ENCODE peak calls at places on chromosome 11, in four cellular contexts. B is stimulated activated CD4-positive, alpha-beta T cell treated with anti-CD3 and anti-CD28 coated beads, Interleukin-4, amount 100 ng/mL, for 48 hours; M is NCI-H446; H is thoracic aorta. Z is an unnamed sample.

GRCh38 chr11:29087404-29087803 is 929.4 kb downstream of the KCNA4 start:
- DNase-seq in M (no peak), H (no peak), B (no peak), Z (no peak)

GRCh38 chr11:116697639-116698038 is 75.1 kb downstream of the BUD13 start:
- DNase-seq in B (no peak), M (no peak), H (no peak), Z (no peak)

GRCh38 chr11:29623144-29623722 is 393.6 kb downstream of the KCNA4 start:
- DNase-seq in B (no peak), H (no peak), M (no peak), Z (no peak)

GRCh38 chr11:23730307-23730998 is 766.4 kb upstream of the LUZP2 start:
- DNase-seq in M (no peak), H (no peak), B (no peak), Z (no peak)

GRCh38 chr11:33830903-33831648 is 56.8 kb upstream of the FBXO3 start:
- DNase-seq in H (no peak), M (no peak), B (no peak), Z (no peak)

GRCh38 chr11:73141031-73141308 is 1.1 kb downstream of the FCHSD2 start:
- DNase-seq in H (no peak), M (no peak), B (peak), Z (no peak)

GRCh38 chr11:289706-290620 is 1.0 kb downstream of the PGGHG start:
- DNase-seq in H (no peak), B (no peak), M (no peak), Z (no peak)

GRCh38 chr11:36101466-36101865 is 157.6 kb downstream of the LDLRAD3 start:
- DNase-seq in B (no peak), H (no peak), M (no peak), Z (no peak)

GRCh38 chr11:17561466-17562001 is 14.5 kb downstream of the OTOG start:
- DNase-seq in B (no peak), H (no peak), M (no peak), Z (no peak)

GRCh38 chr11:30566482-30566881 is 19.7 kb downstream of the MPPED2 start:
- DNase-seq in B (no peak), M (no peak), H (no peak), Z (no peak)

GRCh38 chr11:2511421-2512369 is 66.9 kb downstream of the KCNQ1 start:
- DNase-seq in H (no peak), M (no peak), B (no peak), Z (no peak)

GRCh38 chr11:13962562-13963168 is at the start of gene SPON1:
- DNase-seq in H (no peak), M (no peak), B (no peak), Z (no peak)

GRCh38 chr11:66277475-66278391 is at the start of gene CNIH2:
- DNase-seq in M (peak), B (no peak), H (no peak), Z (no peak)

GRCh38 chr11:71488968-71489265 is 35.9 kb downstream of the NADSYN1 start:
- DNase-seq in B (no peak), M (no peak), H (no peak), Z (no peak)

GRCh38 chr11:128802358-128802981 is 64.6 kb downstream of the KCNJ1 start:
- DNase-seq in H (no peak), M (no peak), B (no peak), Z (no peak)

GRCh38 chr11:73141309-73142127 is 600 bp downstream of the FCHSD2 start:
- DNase-seq in M (peak), B (peak), H (no peak), Z (no peak)

GRCh38 chr11:77039491-77040400 is 5.5 kb downstream of the B3GNT6 start:
- DNase-seq in M (no peak), H (no peak), B (no peak), Z (no peak)

Z was measured in DMS 273 treated with DMSO at 0.1 percent for 48 hours.